ENCODE peak calls at places on chromosomes 5 and 9, in six cellular contexts. One of them, this sample, is unnamed.
A peak's percentile ranks its signal among the peaks of the same experiment; 100 is the strongest.

GRCh38 chr9:72383978-72384709 is 19.1 kb upstream of the ZFAND5 start:
- DNase-seq in uterus: no peak
- DNase-seq in body of pancreas: no peak
- DNase-seq in A673: no peak
- DNase-seq in heart right ventricle: no peak
- DNase-seq in PC-3: peak; percentile 26
- DNase-seq in this sample: no peak

GRCh38 chr5:61023131-61023530 is 78.1 kb downstream of the NDUFAF2 start:
- DNase-seq in uterus: no peak
- DNase-seq in body of pancreas: no peak
- DNase-seq in A673: no peak
- DNase-seq in heart right ventricle: no peak
- DNase-seq in PC-3: peak; percentile 7
- DNase-seq in this sample: no peak

GRCh38 chr9:93307468-93308157 is 123.7 kb downstream of the WNK2 start:
- DNase-seq in uterus: no peak
- DNase-seq in body of pancreas: peak; percentile 7
- DNase-seq in A673: no peak
- DNase-seq in heart right ventricle: no peak
- DNase-seq in PC-3: no peak
- DNase-seq in this sample: no peak

GRCh38 chr5:53436480-53437191 is 43.8 kb upstream of the FST start:
- DNase-seq in uterus: no peak
- DNase-seq in body of pancreas: no peak
- DNase-seq in A673: no peak
- DNase-seq in heart right ventricle: no peak
- DNase-seq in PC-3: no peak
- DNase-seq in this sample: no peak

GRCh38 chr5:66134407-66134843 is 9.7 kb upstream of the SREK1 start:
- DNase-seq in uterus: no peak
- DNase-seq in body of pancreas: peak; percentile 11
- DNase-seq in A673: no peak
- DNase-seq in heart right ventricle: no peak
- DNase-seq in PC-3: no peak
- DNase-seq in this sample: no peak

GRCh38 chr9:77588319-77588937 is 59.7 kb downstream of the GNA14 start:
- DNase-seq in uterus: no peak
- DNase-seq in body of pancreas: no peak
- DNase-seq in A673: peak; percentile 49
- DNase-seq in heart right ventricle: no peak
- DNase-seq in PC-3: peak; percentile 88
- DNase-seq in this sample: no peak

GRCh38 chr5:125847561-125847960 is 575.6 kb upstream of the GRAMD2B start:
- DNase-seq in uterus: no peak
- DNase-seq in body of pancreas: no peak
- DNase-seq in A673: no peak
- DNase-seq in heart right ventricle: no peak
- DNase-seq in PC-3: no peak
- DNase-seq in this sample: no peak

GRCh38 chr9:77764894-77765780 is 117.0 kb upstream of the GNA14 start:
- DNase-seq in uterus: no peak
- DNase-seq in body of pancreas: no peak
- DNase-seq in A673: peak; percentile 77
- DNase-seq in heart right ventricle: no peak
- DNase-seq in PC-3: peak; percentile 70
- DNase-seq in this sample: no peak

GRCh38 chr5:20833081-20833627 is 845.2 kb upstream of the CDH18 start:
- DNase-seq in uterus: no peak
- DNase-seq in body of pancreas: no peak
- DNase-seq in A673: peak; percentile 6
- DNase-seq in heart right ventricle: no peak
- DNase-seq in PC-3: no peak
- DNase-seq in this sample: no peak

GRCh38 chr9:129579294-129579693 is 41.6 kb downstream of the C9orf50 start:
- DNase-seq in uterus: no peak
- DNase-seq in body of pancreas: no peak
- DNase-seq in A673: no peak
- DNase-seq in heart right ventricle: no peak
- DNase-seq in PC-3: no peak
- DNase-seq in this sample: no peak

GRCh38 chr9:76369583-76369982 is 24.6 kb downstream of the RFK start:
- DNase-seq in uterus: no peak
- DNase-seq in body of pancreas: peak; percentile 85
- DNase-seq in A673: no peak
- DNase-seq in heart right ventricle: no peak
- DNase-seq in PC-3: peak; percentile 77
- DNase-seq in this sample: no peak

GRCh38 chr5:163718256-163718655 is 212.8 kb downstream of the MAT2B start:
- DNase-seq in uterus: no peak
- DNase-seq in body of pancreas: no peak
- DNase-seq in A673: no peak
- DNase-seq in heart right ventricle: no peak
- DNase-seq in PC-3: no peak
- DNase-seq in this sample: no peak

GRCh38 chr9:136539427-136540412 is 6.1 kb downstream of the NOTCH1 start:
- DNase-seq in uterus: peak; percentile 89
- DNase-seq in body of pancreas: peak; percentile 92
- DNase-seq in A673: no peak
- DNase-seq in heart right ventricle: peak; percentile 89
- DNase-seq in PC-3: peak; percentile 94
- DNase-seq in this sample: peak; percentile 87

GRCh38 chr9:124624735-124624992 is 117.5 kb upstream of the NR5A1 start:
- DNase-seq in uterus: no peak
- DNase-seq in body of pancreas: no peak
- DNase-seq in A673: no peak
- DNase-seq in heart right ventricle: no peak
- DNase-seq in PC-3: no peak
- DNase-seq in this sample: no peak

GRCh38 chr5:76790632-76791290 is 28.1 kb upstream of the F2RL1 start:
- DNase-seq in uterus: no peak
- DNase-seq in body of pancreas: no peak
- DNase-seq in A673: peak; percentile 86
- DNase-seq in heart right ventricle: no peak
- DNase-seq in PC-3: peak; percentile 93
- DNase-seq in this sample: no peak

GRCh38 chr5:34656001-34656699 is at the start of gene RAI14:
- DNase-seq in uterus: peak; percentile 88
- DNase-seq in body of pancreas: peak; percentile 84
- DNase-seq in A673: peak; percentile 62
- DNase-seq in heart right ventricle: peak; percentile 76
- DNase-seq in PC-3: peak; percentile 86
- DNase-seq in this sample: peak; percentile 6

GRCh38 chr5:141508808-141509611 is 20.1 kb downstream of the PCDHGC5 start:
- DNase-seq in uterus: peak; percentile 86
- DNase-seq in body of pancreas: peak; percentile 28
- DNase-seq in A673: peak; percentile 90
- DNase-seq in heart right ventricle: peak; percentile 60
- DNase-seq in PC-3: peak; percentile 79
- DNase-seq in this sample: no peak

GRCh38 chr5:57157666-57158065 is 16.2 kb upstream of the GPBP1 start:
- DNase-seq in uterus: no peak
- DNase-seq in body of pancreas: no peak
- DNase-seq in A673: no peak
- DNase-seq in heart right ventricle: no peak
- DNase-seq in PC-3: no peak
- DNase-seq in this sample: no peak

GRCh38 chr9:111975709-111976108 is 79.1 kb downstream of the UGCG start:
- DNase-seq in uterus: no peak
- DNase-seq in body of pancreas: peak; percentile 80
- DNase-seq in A673: peak; percentile 22
- DNase-seq in heart right ventricle: peak; percentile 45
- DNase-seq in PC-3: peak; percentile 21
- DNase-seq in this sample: no peak

GRCh38 chr9:120935383-120935857 is 8.8 kb upstream of the TRAF1 start:
- DNase-seq in uterus: peak; percentile 95
- DNase-seq in body of pancreas: peak; percentile 98
- DNase-seq in A673: peak; percentile 94
- DNase-seq in heart right ventricle: peak; percentile 96
- DNase-seq in PC-3: peak; percentile 90
- DNase-seq in this sample: no peak

GRCh38 chr5:61275841-61276240 is 56.2 kb upstream of the ZSWIM6 start:
- DNase-seq in uterus: no peak
- DNase-seq in body of pancreas: no peak
- DNase-seq in A673: peak; percentile 27
- DNase-seq in heart right ventricle: peak; percentile 41
- DNase-seq in PC-3: peak; percentile 58
- DNase-seq in this sample: no peak

GRCh38 chr9:131545786-131546335 is 538 bp downstream of the PRRT1B start:
- DNase-seq in uterus: no peak
- DNase-seq in body of pancreas: no peak
- DNase-seq in A673: no peak
- DNase-seq in heart right ventricle: no peak
- DNase-seq in PC-3: no peak
- DNase-seq in this sample: no peak

GRCh38 chr5:3377176-3377575 is 218.5 kb upstream of the IRX1 start:
- DNase-seq in uterus: no peak
- DNase-seq in body of pancreas: no peak
- DNase-seq in A673: no peak
- DNase-seq in heart right ventricle: no peak
- DNase-seq in PC-3: no peak
- DNase-seq in this sample: no peak

GRCh38 chr5:140633081-140633471 is at the start of gene CD14:
- DNase-seq in uterus: no peak
- DNase-seq in body of pancreas: peak; percentile 32
- DNase-seq in A673: peak; percentile 38
- DNase-seq in heart right ventricle: peak; percentile 50
- DNase-seq in PC-3: peak; percentile 43
- DNase-seq in this sample: no peak

GRCh38 chr5:59193616-59194319 is 610.9 kb downstream of the RAB3C start:
- DNase-seq in uterus: peak; percentile 35
- DNase-seq in body of pancreas: no peak
- DNase-seq in A673: no peak
- DNase-seq in heart right ventricle: no peak
- DNase-seq in PC-3: peak; percentile 75
- DNase-seq in this sample: no peak

GRCh38 chr5:151134228-151134627 is 23.4 kb downstream of the ANXA6 start:
- DNase-seq in uterus: no peak
- DNase-seq in body of pancreas: peak; percentile 55
- DNase-seq in A673: no peak
- DNase-seq in heart right ventricle: no peak
- DNase-seq in PC-3: no peak
- DNase-seq in this sample: no peak

GRCh38 chr5:151130235-151130921 is 27.2 kb downstream of the ANXA6 start:
- DNase-seq in uterus: no peak
- DNase-seq in body of pancreas: no peak
- DNase-seq in A673: no peak
- DNase-seq in heart right ventricle: no peak
- DNase-seq in PC-3: no peak
- DNase-seq in this sample: no peak

GRCh38 chr5:151128817-151129216 is 28.8 kb downstream of the ANXA6 start:
- DNase-seq in uterus: no peak
- DNase-seq in body of pancreas: no peak
- DNase-seq in A673: no peak
- DNase-seq in heart right ventricle: no peak
- DNase-seq in PC-3: no peak
- DNase-seq in this sample: no peak

GRCh38 chr5:151132959-151133358 is 24.6 kb downstream of the ANXA6 start:
- DNase-seq in uterus: no peak
- DNase-seq in body of pancreas: no peak
- DNase-seq in A673: no peak
- DNase-seq in heart right ventricle: no peak
- DNase-seq in PC-3: no peak
- DNase-seq in this sample: no peak

GRCh38 chr5:151130922-151131891 is 26.4 kb downstream of the ANXA6 start:
- DNase-seq in uterus: no peak
- DNase-seq in body of pancreas: peak; percentile 85
- DNase-seq in A673: no peak
- DNase-seq in heart right ventricle: no peak
- DNase-seq in PC-3: peak; percentile 11
- DNase-seq in this sample: no peak
- H3K4me1 ChIP-seq in uterus: no peaks in the 10 kb centered on the region
- H3K4me1 ChIP-seq in body of pancreas: peaks cover 6% of the 10 kb centered on the region
- H3K4me1 ChIP-seq in A673: no peaks in the 10 kb centered on the region
- H3K4me1 ChIP-seq in heart right ventricle: peaks cover 6% of the 10 kb centered on the region
- H3K4me1 ChIP-seq in PC-3: no peaks in the 10 kb centered on the region
- H3K4me1 ChIP-seq in this sample: peaks cover 29% of the 10 kb centered on the region

DNA sequence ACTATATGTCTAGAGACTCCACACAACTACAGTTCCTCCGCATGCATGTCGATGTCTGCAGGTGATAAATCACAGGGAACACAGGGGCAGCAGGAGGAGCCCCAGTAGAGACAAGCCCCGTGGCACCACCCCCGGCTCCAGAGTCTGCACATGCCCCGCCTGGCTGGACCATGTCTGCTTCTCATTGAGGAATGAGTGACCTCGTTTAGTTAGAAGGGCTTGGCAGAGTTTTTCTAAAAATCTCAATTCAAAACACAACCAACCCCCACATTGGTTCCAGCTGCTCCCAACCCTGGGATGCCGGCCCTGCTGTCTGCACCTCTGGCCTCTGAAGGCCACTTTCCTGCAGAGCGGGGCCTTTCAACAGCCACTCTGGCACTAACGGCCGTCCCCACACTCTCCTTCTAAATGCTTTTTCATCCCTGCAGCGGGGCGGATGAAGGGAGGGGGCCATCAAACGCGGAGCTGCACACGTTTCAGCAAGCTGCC is 106.4 kb downstream of the ROR2 start:
- DNase-seq in uterus: peak; percentile 74
- DNase-seq in body of pancreas: no peak
- DNase-seq in A673: no peak
- DNase-seq in heart right ventricle: no peak
- DNase-seq in PC-3: no peak
- DNase-seq in this sample: no peak
- H3K4me1 ChIP-seq in uterus: peaks cover 16% of the 10 kb centered on the region
- H3K4me1 ChIP-seq in body of pancreas: no peaks in the 10 kb centered on the region
- H3K4me1 ChIP-seq in A673: peaks cover 31% of the 10 kb centered on the region
- H3K4me1 ChIP-seq in heart right ventricle: peaks cover 13% of the 10 kb centered on the region
- H3K4me1 ChIP-seq in PC-3: peaks cover 4% of the 10 kb centered on the region
- H3K4me1 ChIP-seq in this sample: peaks cover 4% of the 10 kb centered on the region

GRCh38 chr5:78907255-78907886 is 77.7 kb downstream of the ARSB start:
- DNase-seq in uterus: peak; percentile 44
- DNase-seq in body of pancreas: peak; percentile 25
- DNase-seq in A673: no peak
- DNase-seq in heart right ventricle: no peak
- DNase-seq in PC-3: no peak
- DNase-seq in this sample: no peak

GRCh38 chr5:78905084-78905938 is 79.8 kb downstream of the ARSB start:
- DNase-seq in uterus: no peak
- DNase-seq in body of pancreas: no peak
- DNase-seq in A673: no peak
- DNase-seq in heart right ventricle: no peak
- DNase-seq in PC-3: no peak
- DNase-seq in this sample: no peak

GRCh38 chr5:78903936-78904335 is 81.2 kb downstream of the ARSB start:
- DNase-seq in uterus: no peak
- DNase-seq in body of pancreas: no peak
- DNase-seq in A673: no peak
- DNase-seq in heart right ventricle: no peak
- DNase-seq in PC-3: no peak
- DNase-seq in this sample: no peak

GRCh38 chr5:78912085-78912771 is 72.9 kb downstream of the ARSB start:
- DNase-seq in uterus: peak; percentile 83
- DNase-seq in body of pancreas: no peak
- DNase-seq in A673: no peak
- DNase-seq in heart right ventricle: no peak
- DNase-seq in PC-3: no peak
- DNase-seq in this sample: no peak

GRCh38 chr5:78908173-78908901 is 76.8 kb downstream of the ARSB start:
- DNase-seq in uterus: peak; percentile 29
- DNase-seq in body of pancreas: peak; percentile 71
- DNase-seq in A673: peak; percentile 87
- DNase-seq in heart right ventricle: peak; percentile 60
- DNase-seq in PC-3: no peak
- DNase-seq in this sample: no peak
- H3K4me1 ChIP-seq in uterus: peaks cover 3% of the 10 kb centered on the region
- H3K4me1 ChIP-seq in body of pancreas: peaks cover 74% of the 10 kb centered on the region
- H3K4me1 ChIP-seq in A673: peaks cover 13% of the 10 kb centered on the region
- H3K4me1 ChIP-seq in heart right ventricle: peaks cover 55% of the 10 kb centered on the region
- H3K4me1 ChIP-seq in PC-3: no peaks in the 10 kb centered on the region
- H3K4me1 ChIP-seq in this sample: no peaks in the 10 kb centered on the region

GRCh38 chr5:177306674-177307543 is 3.3 kb downstream of the PRELID1 start:
- DNase-seq in uterus: no peak
- DNase-seq in body of pancreas: no peak
- DNase-seq in A673: no peak
- DNase-seq in heart right ventricle: no peak
- DNase-seq in PC-3: no peak
- DNase-seq in this sample: no peak
- H3K4me1 ChIP-seq in uterus: peaks cover 13% of the 10 kb centered on the region
- H3K4me1 ChIP-seq in body of pancreas: peaks cover 80% of the 10 kb centered on the region
- H3K4me1 ChIP-seq in A673: peaks cover 15% of the 10 kb centered on the region
- H3K4me1 ChIP-seq in heart right ventricle: peaks cover 49% of the 10 kb centered on the region
- H3K4me1 ChIP-seq in PC-3: peaks cover 40% of the 10 kb centered on the region
- H3K4me1 ChIP-seq in this sample: peaks cover 54% of the 10 kb centered on the region